ENCODE peak calls at places on chromosomes 13 and 19, in nine cellular contexts. N, M, O, D, U, X, T, Z and Y are unnamed samples.

GRCh38 chr19:47176627-47177090 is 46.0 kb downstream of the SAE1 start:
- DNase-seq in U (peak), N (no peak), D (peak), O (peak), M (no peak), X (peak), Z (no peak), T (no peak), Y (no peak)

GRCh38 chr19:45616709-45617027 is 14.7 kb upstream of the GPR4 start:
- DNase-seq in X (no peak), D (no peak), T (no peak), N (no peak), Z (no peak), M (no peak), U (no peak), O (no peak), Y (no peak)

GRCh38 chr13:19605161-19605955 is 28.1 kb upstream of the MPHOSPH8 start:
- DNase-seq in D (no peak), O (no peak), Z (no peak), X (no peak), T (no peak), N (no peak), M (no peak), U (no peak), Y (no peak)

GRCh38 chr19:45526143-45526542 is 18.9 kb downstream of the VASP start:
- DNase-seq in T (peak), D (no peak), M (peak), X (no peak), Z (no peak), O (no peak), N (no peak), U (no peak), Y (peak)

GRCh38 chr13:87168390-87168789 is 502.8 kb upstream of the SLITRK5 start:
- DNase-seq in T (no peak), X (no peak), O (no peak), N (no peak), U (no peak), D (no peak), M (no peak), Z (no peak), Y (no peak)

GRCh38 chr19:45404557-45405434 is at the start of gene PPP1R13L:
- DNase-seq in Z (no peak), M (no peak), U (peak), D (peak), O (peak), N (peak), T (peak), X (no peak), Y (peak)

GRCh38 chr19:13460045-13460444 is 46.2 kb downstream of the CACNA1A start:
- DNase-seq in O (no peak), Z (no peak), D (no peak), T (no peak), M (no peak), N (no peak), X (no peak), U (no peak), Y (no peak)

GRCh38 chr13:101339202-101339601 is 77.1 kb downstream of the NALCN start:
- DNase-seq in O (no peak), N (no peak), X (no peak), D (no peak), U (no peak), T (no peak), M (no peak), Z (no peak), Y (no peak)

GRCh38 chr13:113050856-113051431 is 54.6 kb upstream of the F7 start:
- DNase-seq in T (no peak), M (no peak), U (no peak), Z (no peak), O (no peak), X (no peak), N (no peak), D (no peak), Y (no peak)

GRCh38 chr19:31698352-31698751 is 349.1 kb upstream of the TSHZ3 start:
- DNase-seq in M (no peak), Z (no peak), X (no peak), O (no peak), D (no peak), T (no peak), U (no peak), N (no peak), Y (no peak)

GRCh38 chr19:55857149-55857548 is 20.8 kb downstream of the NLRP4 start:
- DNase-seq in Z (no peak), T (no peak), O (no peak), N (no peak), M (no peak), D (no peak), U (no peak), X (no peak), Y (no peak)

GRCh38 chr13:94515352-94515751 is 35.9 kb upstream of the DCT start:
- DNase-seq in U (no peak), N (no peak), Z (no peak), O (no peak), D (no peak), T (no peak), X (no peak), M (no peak), Y (no peak)

GRCh38 chr13:102185375-102185984 is 216.4 kb downstream of the FGF14 start:
- DNase-seq in D (no peak), Z (no peak), X (no peak), U (no peak), T (no peak), N (no peak), M (no peak), O (no peak), Y (no peak)

GRCh38 chr13:25116044-25116443 is 20.1 kb downstream of the PABPC3 start:
- DNase-seq in N (no peak), M (no peak), Z (no peak), T (no peak), U (no peak), X (no peak), O (no peak), D (no peak), Y (no peak)

GRCh38 chr19:328025-328505 is 16.5 kb downstream of the MIER2 start:
- DNase-seq in D (no peak), O (no peak), Z (no peak), N (no peak), X (no peak), T (no peak), M (no peak), U (no peak), Y (no peak)

GRCh38 chr13:79060216-79060615 is 345.8 kb downstream of the RBM26 start:
- DNase-seq in M (no peak), N (no peak), U (no peak), D (no peak), Z (no peak), T (no peak), O (no peak), X (no peak), Y (no peak)

GRCh38 chr13:31201341-31202024 is 1.7 kb downstream of the B3GLCT start:
- DNase-seq in N (no peak), D (no peak), M (no peak), X (no peak), U (no peak), T (no peak), O (no peak), Z (no peak), Y (no peak)

GRCh38 chr19:46776927-46777911 is 11.2 kb downstream of the SLC1A5 start:
- DNase-seq in T (no peak), X (no peak), Z (no peak), M (no peak), O (no peak), N (no peak), D (no peak), U (no peak), Y (no peak)

GRCh38 chr19:47560999-47561398 is 11.9 kb downstream of the ZNF541 start:
- DNase-seq in D (no peak), M (no peak), Z (no peak), U (no peak), T (no peak), N (no peak), X (no peak), O (no peak), Y (no peak)

GRCh38 chr13:66859934-66860867 is 369.9 kb downstream of the PCDH9 start:
- DNase-seq in X (no peak), O (no peak), Z (no peak), D (no peak), T (no peak), M (no peak), U (no peak), N (peak), Y (no peak)

GRCh38 chr13:113162783-113163685 is 4.6 kb downstream of the PROZ start:
- DNase-seq in Z (no peak), D (peak), O (no peak), T (no peak), N (no peak), X (peak), M (no peak), U (no peak), Y (no peak)

GRCh38 chr19:19096641-19097627 is 33.1 kb downstream of the SLC25A42 start:
- DNase-seq in N (no peak), T (peak), D (no peak), U (no peak), O (no peak), X (no peak), M (no peak), Z (no peak), Y (no peak)

GRCh38 chr13:40438999-40439797 is 227.2 kb downstream of the FOXO1 start:
- DNase-seq in M (peak), O (peak), N (no peak), T (no peak), D (no peak), Z (no peak), X (no peak), U (no peak), Y (no peak)

GRCh38 chr19:48806518-48806817 is 4.4 kb downstream of the BCAT2 start:
- DNase-seq in T (no peak), M (no peak), X (peak), N (no peak), U (peak), Z (peak), D (peak), O (no peak), Y (peak)

GRCh38 chr19:18636183-18636968 is 452 bp upstream of the KLHL26 start:
- DNase-seq in D (peak), T (peak), U (peak), O (peak), N (peak), X (peak), Z (peak), M (peak), Y (peak)

GRCh38 chr19:48959341-48960239 is 4.9 kb downstream of the BAX start:
- DNase-seq in U (no peak), M (no peak), N (no peak), Z (no peak), O (no peak), D (no peak), T (no peak), X (no peak), Y (no peak)

GRCh38 chr13:44906758-44907157 is 82.5 kb downstream of the NUFIP1 start:
- DNase-seq in N (no peak), Z (peak), M (no peak), D (no peak), O (no peak), U (no peak), T (peak), X (no peak), Y (peak)

GRCh38 chr19:13824703-13825102 is 29.5 kb downstream of the ZSWIM4 start:
- DNase-seq in M (no peak), O (no peak), T (no peak), N (no peak), U (no peak), X (no peak), Z (no peak), D (no peak), Y (no peak)

GRCh38 chr19:6930190-6930589 is 42.8 kb downstream of the ADGRE1 start:
- DNase-seq in O (no peak), T (no peak), Z (no peak), X (no peak), D (no peak), M (no peak), U (no peak), N (no peak), Y (no peak)

GRCh38 chr13:77918391-77919261 is at the start of gene EDNRB:
- DNase-seq in U (no peak), N (no peak), Z (peak), X (no peak), T (peak), M (peak), D (no peak), O (peak), Y (no peak)

GRCh38 chr19:51368366-51369282 is at the start of gene CLDND2:
- DNase-seq in O (no peak), X (peak), U (no peak), T (no peak), M (no peak), D (peak), Z (no peak), N (no peak), Y (no peak)

GRCh38 chr19:42274065-42274682 is 5.1 kb downstream of the CIC start:
- DNase-seq in N (no peak), O (no peak), Z (no peak), D (peak), X (no peak), U (no peak), T (no peak), M (no peak), Y (no peak)

GRCh38 chr13:39405107-39405506 is 197.9 kb downstream of the LHFPL6 start:
- DNase-seq in U (no peak), Z (no peak), O (no peak), N (no peak), T (no peak), D (no peak), M (no peak), X (no peak), Y (no peak)

GRCh38 chr19:50906217-50906616 is 5.0 kb downstream of the KLK4 start:
- DNase-seq in N (peak), O (peak), X (peak), U (peak), D (no peak), T (peak), M (no peak), Z (no peak), Y (no peak)

GRCh38 chr13:80215368-80215767 is 125.6 kb downstream of the SPRY2 start:
- DNase-seq in Z (no peak), U (no peak), M (no peak), X (no peak), D (no peak), O (no peak), T (no peak), N (no peak), Y (no peak)